ENCODE peak calls at places on chromosomes 6 and 20, in five cellular contexts. K is amniotic epithelial cell, N is ELR, A is IMR-90, V is bronchial epithelial cell. S is an unnamed sample.

GRCh38 chr6:31729515-31729978 is 448 bp upstream of the DDAH2 start:
- DNase-seq in A (peak), N (peak), K (peak), V (peak), S (peak)

GRCh38 chr6:43667245-43668150 is 20.1 kb downstream of the MRPS18A start:
- DNase-seq in A (peak), K (peak), N (peak), V (peak), S (peak)

GRCh38 chr6:3748208-3748701 is 3.3 kb downstream of the PXDC1 start:
- DNase-seq in N (peak), A (peak), V (peak), K (peak), S (peak)

GRCh38 chr6:108492131-108492766 is 68.5 kb upstream of the FOXO3 start:
- DNase-seq in K (peak), A (peak), N (peak), V (peak), S (no peak)

GRCh38 chr6:149441740-149442139 is 41.7 kb downstream of the SUMO4 start:
- DNase-seq in N (no peak), K (no peak), V (no peak), A (no peak), S (no peak)

GRCh38 chr20:58523072-58523681 is 8.0 kb upstream of the APCDD1L start:
- DNase-seq in V (peak), N (no peak), A (peak), K (peak), S (no peak)

GRCh38 chr20:46355778-46356177 is 47.5 kb upstream of the CDH22 start:
- DNase-seq in N (no peak), A (no peak), K (no peak), V (no peak), S (no peak)

GRCh38 chr6:5280926-5281325 is 19.6 kb downstream of the FARS2 start:
- DNase-seq in V (no peak), N (no peak), K (no peak), A (no peak), S (no peak)

GRCh38 chr6:170062904-170063220 is 228.0 kb downstream of the DLL1 start:
- DNase-seq in A (no peak), V (no peak), K (no peak), N (no peak), S (no peak)

GRCh38 chr20:2751868-2752630 is 48.4 kb downstream of the CPXM1 start:
- DNase-seq in V (no peak), N (peak), A (no peak), K (no peak), S (no peak)

GRCh38 chr6:107122748-107123147 is 7.4 kb upstream of the BEND3 start:
- DNase-seq in V (no peak), N (no peak), A (no peak), K (no peak), S (no peak)

GRCh38 chr20:58691773-58692578 is 624 bp upstream of the NPEPL1 start:
- DNase-seq in A (no peak), N (peak), V (peak), K (peak), S (no peak)

GRCh38 chr6:85676086-85676729 is 33.5 kb upstream of the SYNCRIP start:
- DNase-seq in K (peak), N (peak), A (no peak), V (peak), S (no peak)

GRCh38 chr6:34155471-34156300 is 9.8 kb upstream of the GRM4 start:
- DNase-seq in N (no peak), A (no peak), V (no peak), K (no peak), S (no peak)

GRCh38 chr6:35071347-35071994 is 69.7 kb downstream of the TCP11 start:
- DNase-seq in N (no peak), A (no peak), V (peak), K (no peak), S (no peak)

GRCh38 chr6:125871365-125871764 is 80.6 kb downstream of the NCOA7 start:
- DNase-seq in N (no peak), A (peak), V (peak), K (peak), S (no peak)

GRCh38 chr6:3458706-3459421 is 2.0 kb upstream of the SLC22A23 start:
- DNase-seq in K (no peak), N (no peak), A (no peak), V (no peak), S (peak)

GRCh38 chr20:37524221-37524700 is 3.2 kb downstream of the NNAT start:
- DNase-seq in N (no peak), K (no peak), A (no peak), V (peak), S (no peak)

GRCh38 chr20:13238001-13238653 is 17.1 kb downstream of the ISM1 start:
- DNase-seq in K (no peak), A (no peak), N (no peak), V (no peak), S (no peak)

GRCh38 chr6:80789912-80790635 is 683.6 kb downstream of the BCKDHB start:
- DNase-seq in N (no peak), K (no peak), V (peak), A (peak), S (no peak)

GRCh38 chr6:87092435-87092834 is 2.5 kb downstream of the CGA start:
- DNase-seq in N (no peak), A (no peak), V (no peak), K (no peak), S (no peak)

GRCh38 chr20:32192698-32193097 is 14.8 kb downstream of the PLAGL2 start:
- DNase-seq in V (no peak), K (no peak), A (no peak), N (no peak), S (no peak)